ENCODE peak calls at places on chromosomes 3 and 15, in four cellular contexts. J, I, X and B are unnamed samples. For H3K4me1, the result is how much of the 10 kb centered on the place peaks cover.

GRCh38 chr3:179229177-179229576 is 21.7 kb downstream of the KCNMB3 start:
- DNase-seq in I (no peak), X (no peak), J (no peak), B (no peak)

GRCh38 chr3:15884132-15884531 is 86.4 kb upstream of the ANKRD28 start:
- DNase-seq in X (no peak), I (no peak), J (no peak), B (no peak)

GRCh38 chr15:74885461-74885860 is 4.4 kb upstream of the MPI start:
- DNase-seq in J (no peak), I (peak), X (no peak), B (no peak)

GRCh38 chr3:143334231-143334630 is 214.7 kb downstream of the CHST2 start:
- DNase-seq in X (no peak), I (no peak), J (no peak), B (no peak)

GRCh38 chr15:49044761-49045571 is 1.3 kb downstream of the SECISBP2L start:
- DNase-seq in I (peak), X (no peak), J (peak), B (no peak)

GRCh38 chr3:112407214-112407887 is 74.4 kb downstream of the CD200 start:
- DNase-seq in J (no peak), X (no peak), I (no peak), B (no peak)

GRCh38 chr3:117356296-117356695 is 646.7 kb downstream of the TUSC7 start:
- DNase-seq in J (no peak), X (no peak), I (no peak), B (no peak)

GRCh38 chr3:16841906-16842709 is 42.6 kb upstream of the PLCL2 start:
- DNase-seq in J (no peak), I (no peak), X (no peak), B (no peak)

GRCh38 chr3:133381346-133382109 is 18.3 kb upstream of the BFSP2 start:
- DNase-seq in X (no peak), J (no peak), I (no peak), B (no peak)

GRCh38 chr3:186529204-186529999 is 14.8 kb downstream of the CRYGS start:
- DNase-seq in J (no peak), I (no peak), X (no peak), B (peak)

GRCh38 chr3:135915206-135915605 is 50.3 kb upstream of the PPP2R3A start:
- DNase-seq in X (no peak), I (no peak), J (no peak), B (no peak)

GRCh38 chr3:45236964-45237363 is 10.9 kb upstream of the TMEM158 start:
- DNase-seq in X (no peak), I (no peak), J (no peak), B (no peak)

GRCh38 chr3:132256984-132257383 is 60.2 kb upstream of the ACP3 start:
- DNase-seq in J (peak), X (peak), I (peak), B (peak)

GRCh38 chr3:159669024-159669476 is 319.6 kb upstream of the IL12A start:
- DNase-seq in J (peak), I (no peak), X (peak), B (no peak)

GRCh38 chr15:85832389-85832788 is 37.7 kb upstream of the KLHL25 start:
- DNase-seq in X (no peak), J (no peak), I (no peak), B (no peak)

GRCh38 chr15:57172925-57173324 is 203.4 kb upstream of the CGNL1 start:
- DNase-seq in J (peak), X (no peak), I (no peak), B (no peak)

GRCh38 chr3:67610458-67610857 is 44.0 kb downstream of the SUCLG2 start:
- DNase-seq in X (peak), J (peak), I (no peak), B (no peak)

GRCh38 chr3:185658504-185658912 is 72.4 kb downstream of the SENP2 start:
- DNase-seq in I (peak), X (peak), J (peak), B (no peak)

GRCh38 chr3:79602385-79602784 is 165.4 kb downstream of the ROBO1 start:
- DNase-seq in J (no peak), I (no peak), X (no peak), B (no peak)

GRCh38 chr3:30222436-30222835 is 384.0 kb upstream of the TGFBR2 start:
- DNase-seq in I (no peak), X (no peak), J (no peak), B (no peak)

GRCh38 chr15:67142142-67143092 is 77.0 kb downstream of the SMAD3 start:
- DNase-seq in X (peak), I (peak), J (peak), B (no peak)

GRCh38 chr15:74815121-74815933 is 2.7 kb downstream of the LMAN1L start:
- DNase-seq in I (peak), J (no peak), X (no peak), B (no peak)

GRCh38 chr3:150825916-150826377 is 63.0 kb upstream of the SIAH2 start:
- DNase-seq in J (no peak), I (no peak), X (no peak), B (no peak)

GRCh38 chr15:42121021-42121420 is 26.7 kb upstream of the PLA2G4D start:
- DNase-seq in J (no peak), I (peak), X (no peak), B (no peak)

GRCh38 chr3:106089806-106090205 is 221.0 kb upstream of the CBLB start:
- DNase-seq in J (no peak), X (no peak), I (no peak), B (no peak)

DNA sequence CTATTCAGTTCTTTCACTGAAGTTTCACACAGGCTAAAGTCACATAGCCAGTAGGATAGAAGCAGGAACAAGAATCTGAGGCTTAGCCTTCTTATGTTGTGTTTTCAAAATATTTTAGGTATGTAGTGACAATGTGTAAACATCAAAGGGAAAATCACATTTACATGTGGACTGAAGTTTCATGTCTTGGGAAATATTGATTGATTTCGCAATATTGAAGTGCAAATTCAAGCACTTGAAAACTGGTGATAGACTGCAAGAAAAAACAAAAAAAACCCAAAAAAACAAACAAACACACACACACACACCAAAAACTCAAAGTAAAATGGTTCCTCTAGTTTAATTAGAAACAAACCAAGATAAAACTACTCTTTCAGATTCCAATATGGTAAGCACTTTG is 773.3 kb downstream of the PDCD6IP start:
- DNase-seq in X (no peak), I (no peak), J (no peak), B (no peak)
- H3K9ac ChIP-seq in X (no peak), I (no peak), J (no peak), B (no peak)

GRCh38 chr15:99716540-99716939 is 16.7 kb downstream of the LYSMD4 start:
- DNase-seq in I (no peak), X (no peak), J (no peak), B (no peak)
- H3K4me1 ChIP-seq in I (under half), X (under half), J (under half), B (under half)

GRCh38 chr15:40355976-40356585 is 1.9 kb upstream of the DISP2 start:
- DNase-seq in I (no peak), J (no peak), X (no peak), B (no peak)

GRCh38 chr15:40357723-40358491 is at the start of gene DISP2:
- DNase-seq in I (peak), J (peak), X (peak), B (peak)

GRCh38 chr15:40357246-40357645 is 773 bp upstream of the DISP2 start:
- DNase-seq in X (no peak), I (no peak), J (no peak), B (no peak)

GRCh38 chr15:40360015-40360414 is 2.0 kb downstream of the DISP2 start:
- DNase-seq in J (no peak), X (no peak), I (no peak), B (no peak)

DNA sequence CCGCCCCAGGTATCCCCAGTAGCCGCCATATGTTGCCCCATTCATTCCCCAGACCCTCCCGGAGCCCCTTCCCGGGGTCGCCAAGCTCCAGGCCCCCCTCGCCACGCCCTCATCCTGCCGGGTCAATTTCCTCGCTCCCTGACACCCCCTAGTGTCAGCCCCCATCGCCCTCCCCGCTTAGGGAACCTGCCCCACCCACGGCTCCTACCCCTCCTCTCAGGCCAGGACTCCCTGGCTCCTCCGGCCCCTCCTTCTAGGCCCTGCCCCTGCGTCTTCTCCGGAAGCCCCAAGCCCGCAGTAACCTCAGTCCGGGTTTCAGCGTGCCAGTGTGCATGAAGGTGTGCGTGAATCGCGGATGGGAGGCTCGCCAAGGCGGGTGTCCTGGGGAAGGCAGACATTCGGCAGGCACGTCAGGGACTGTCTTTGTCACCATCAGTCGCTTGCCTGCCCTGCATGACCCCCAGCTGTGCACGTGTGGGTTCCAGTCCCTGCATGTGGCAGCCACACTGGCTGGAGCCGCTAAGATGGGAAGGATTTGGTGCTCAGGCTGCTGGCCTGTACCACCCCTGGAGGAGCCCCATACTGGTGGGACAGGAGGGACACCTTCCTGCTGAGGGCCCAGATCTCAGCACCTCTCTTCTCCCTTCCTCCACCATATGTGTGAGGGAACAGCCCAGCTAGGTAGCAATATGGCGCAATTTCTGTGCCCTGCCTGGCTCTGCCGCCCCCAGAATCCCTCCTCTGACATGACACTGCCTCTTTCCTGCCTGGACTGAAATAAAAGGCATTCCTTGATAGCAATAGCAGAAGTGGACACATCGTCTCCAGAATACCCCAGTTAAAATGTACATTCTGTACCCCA is 704 bp downstream of the DISP2 start:
- DNase-seq in X (no peak), I (no peak), J (no peak), B (no peak)
- H2BK120ac ChIP-seq in X (no peak), I (no peak), J (no peak), B (no peak)

GRCh38 chr3:24135280-24135679 is 190.2 kb downstream of the NR1D2 start:
- DNase-seq in X (peak), J (no peak), I (no peak), B (no peak)
- H3K9ac ChIP-seq in X (peak), J (no peak), I (no peak), B (no peak)

GRCh38 chr15:91261345-91261744 is 161.3 kb downstream of the SV2B start:
- DNase-seq in I (peak), J (no peak), X (no peak), B (no peak)
- H3K4me1 ChIP-seq in I (under half), J (under half), X (under half), B (under half)